ENCODE peak calls at places on chromosomes 4 and X, in five cellular contexts. J, G, L, Q and Z are unnamed samples.
A peak's percentile ranks its signal among the peaks of the same experiment; 100 is the strongest.

GRCh38 chrX:74525116-74525515 is 89.3 kb downstream of the RLIM start:
- DNase-seq in J (no peak), G (no peak), L (no peak), Q (no peak), Z (no peak)

GRCh38 chr4:54090804-54091623 is 8.9 kb upstream of the GSX2 start:
- DNase-seq in J (no peak), G (no peak), L (peak; percentile 60), Q (peak; percentile 42), Z (no peak)

GRCh38 chrX:145825896-145826295 is 8.3 kb downstream of the SLITRK2 start:
- DNase-seq in J (no peak), G (no peak), L (no peak), Q (peak; percentile 25), Z (no peak)

GRCh38 chr4:119525771-119526712 is 102.6 kb downstream of the PDE5A start:
- DNase-seq in J (no peak), G (no peak), L (no peak), Q (no peak), Z (no peak)

GRCh38 chr4:55503164-55503563 is 43.5 kb downstream of the CLOCK start:
- DNase-seq in J (peak; percentile 14), G (no peak), L (no peak), Q (no peak), Z (no peak)

GRCh38 chr4:106268731-106269272 is 47.2 kb downstream of the TBCK start:
- DNase-seq in J (no peak), G (no peak), L (no peak), Q (no peak), Z (no peak)

GRCh38 chrX:119573840-119574393 is 446 bp upstream of the UBE2A start:
- DNase-seq in J (no peak), G (peak; percentile 22), L (no peak), Q (peak; percentile 59), Z (no peak)

GRCh38 chr4:159137176-159137575 is 34.3 kb downstream of the RAPGEF2 start:
- DNase-seq in J (no peak), G (no peak), L (no peak), Q (no peak), Z (no peak)

GRCh38 chr4:111631157-111631999 is 513.9 kb upstream of the FAM241A start:
- DNase-seq in J (no peak), G (no peak), L (no peak), Q (no peak), Z (no peak)

GRCh38 chr4:78476108-78476704 is 75.4 kb upstream of the ANXA3 start:
- DNase-seq in J (no peak), G (no peak), L (no peak), Q (no peak), Z (no peak)

GRCh38 chr4:111013846-111014245 is 391.0 kb upstream of the PITX2 start:
- DNase-seq in J (no peak), G (no peak), L (no peak), Q (no peak), Z (no peak)

GRCh38 chr4:152585036-152585439 is 49.1 kb upstream of the FBXW7 start:
- DNase-seq in J (no peak), G (no peak), L (no peak), Q (no peak), Z (no peak)

GRCh38 chr4:88320174-88320779 is 35.9 kb upstream of the PPM1K start:
- DNase-seq in J (peak; percentile 34), G (no peak), L (no peak), Q (no peak), Z (no peak)

GRCh38 chr4:629916-630641 is 4.7 kb downstream of the PDE6B start:
- DNase-seq in J (no peak), G (no peak), L (no peak), Q (no peak), Z (peak; percentile 59)

GRCh38 chr4:77203380-77204197 is 46.6 kb downstream of the CCNG2 start:
- DNase-seq in J (peak; percentile 51), G (peak; percentile 70), L (no peak), Q (peak; percentile 66), Z (no peak)

GRCh38 chrX:6184900-6185515 is 43.7 kb downstream of the NLGN4X start:
- DNase-seq in J (no peak), G (no peak), L (no peak), Q (no peak), Z (no peak)

GRCh38 chrX:136541294-136541693 is 9.3 kb downstream of the VGLL1 start:
- DNase-seq in J (no peak), G (no peak), L (no peak), Q (no peak), Z (no peak)

GRCh38 chrX:56783450-56783831 is 54.4 kb downstream of the NBDY start:
- DNase-seq in J (no peak), G (peak; percentile 82), L (peak; percentile 71), Q (peak; percentile 82), Z (peak; percentile 91)

GRCh38 chr4:148312996-148313490 is 129.2 kb downstream of the NR3C2 start:
- DNase-seq in J (no peak), G (no peak), L (no peak), Q (peak; percentile 21), Z (no peak)

GRCh38 chr4:168551945-168552695 is 55.3 kb downstream of the PALLD start:
- DNase-seq in J (no peak), G (no peak), L (no peak), Q (no peak), Z (no peak)

GRCh38 chr4:167234388-167234881 is at the start of gene SPOCK3:
- DNase-seq in J (no peak), G (no peak), L (no peak), Q (no peak), Z (peak; percentile 75)

GRCh38 chr4:134624365-134624764 is 422.8 kb upstream of the PABPC4L start:
- DNase-seq in J (no peak), G (no peak), L (no peak), Q (no peak), Z (no peak)

GRCh38 chr4:77538574-77539157 is 67.0 kb upstream of the CXCL13 start:
- DNase-seq in J (peak; percentile 29), G (no peak), L (no peak), Q (peak; percentile 21), Z (no peak)

GRCh38 chr4:77194366-77194765 is 37.4 kb downstream of the CCNG2 start:
- DNase-seq in J (no peak), G (no peak), L (no peak), Q (no peak), Z (no peak)

GRCh38 chr4:55725057-55725456 is 89.0 kb upstream of the NMU start:
- DNase-seq in J (no peak), G (no peak), L (no peak), Q (no peak), Z (no peak)

GRCh38 chrX:155028192-155028591 is 1.5 kb downstream of the FUNDC2 start:
- DNase-seq in J (no peak), G (no peak), L (no peak), Q (no peak), Z (no peak)

GRCh38 chr4:71604785-71605184 is 179.1 kb downstream of the GC start:
- DNase-seq in J (no peak), G (no peak), L (no peak), Q (no peak), Z (no peak)

GRCh38 chr4:3045500-3045850 is 28.9 kb downstream of the HTT-AS start:
- DNase-seq in J (no peak), G (no peak), L (peak; percentile 87), Q (peak; percentile 50), Z (peak; percentile 94)

GRCh38 chr4:15427715-15428114 is at the start of gene C1QTNF7:
- DNase-seq in J (no peak), G (no peak), L (no peak), Q (no peak), Z (no peak)

GRCh38 chrX:17009856-17010650 is 63.6 kb downstream of the REPS2 start:
- DNase-seq in J (no peak), G (no peak), L (no peak), Q (no peak), Z (no peak)

GRCh38 chrX:17005712-17006372 is 59.4 kb downstream of the REPS2 start:
- DNase-seq in J (no peak), G (no peak), L (no peak), Q (no peak), Z (no peak)

DNA sequence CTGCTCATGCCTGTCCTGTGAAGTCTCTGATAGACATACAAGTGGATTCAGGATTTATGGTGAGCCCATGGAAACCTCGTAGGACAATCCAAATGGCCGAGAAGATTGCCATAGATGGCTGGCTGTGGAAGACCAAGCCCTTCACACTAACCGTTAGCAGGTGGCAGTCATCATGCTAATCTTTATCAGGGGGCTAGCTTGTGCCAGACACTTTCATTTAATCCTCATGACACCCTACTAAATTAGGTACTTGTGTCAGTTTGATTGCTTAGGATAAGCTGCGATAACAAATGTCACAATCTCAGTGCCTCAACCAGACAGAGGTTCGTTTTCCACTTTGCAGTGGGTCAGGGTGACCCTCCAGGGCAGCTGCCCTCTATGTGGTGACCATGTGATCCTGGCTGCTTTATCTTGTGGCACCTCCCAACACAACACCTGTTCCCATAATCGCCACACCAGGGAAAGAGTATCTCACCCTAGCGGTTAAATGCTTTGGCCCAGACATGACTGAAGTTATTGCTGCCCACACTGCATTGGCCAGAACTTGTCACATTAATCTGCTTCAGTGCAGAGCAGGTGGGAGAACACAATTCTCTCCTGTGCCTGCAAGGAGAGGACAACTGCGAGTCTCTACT is 60.8 kb downstream of the REPS2 start:
- DNase-seq in J (no peak), G (peak; percentile 39), L (no peak), Q (no peak), Z (no peak)
- H3K4me3 ChIP-seq in J (no peak overlapping the region), G (no peak overlapping the region), L (no peak overlapping the region), Q (no peak overlapping the region), Z (no peak overlapping the region)

DNA sequence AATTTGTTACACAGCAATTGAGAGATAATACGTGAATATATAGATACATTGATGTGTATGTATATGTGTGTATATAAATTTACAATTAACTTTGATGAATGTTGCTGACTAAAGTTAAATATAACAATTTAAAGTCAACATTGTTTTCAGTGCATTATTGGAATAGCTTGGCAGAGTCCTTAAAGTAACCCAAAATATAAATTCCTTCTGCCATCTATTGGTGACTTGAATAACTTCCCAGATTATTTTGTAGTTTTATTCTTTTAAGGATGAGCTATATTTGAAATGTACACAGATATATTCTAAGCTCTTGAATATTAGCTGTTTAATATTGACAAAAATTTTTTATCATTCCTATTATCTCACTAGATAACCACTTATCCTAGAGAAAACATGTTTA is 298.2 kb upstream of the FSTL5 start:
- DNase-seq in J (no peak), G (no peak), L (no peak), Q (no peak), Z (no peak)
- TF ChIP-seq CTCF in J (peak; percentile 18), G (no peak), L (no peak), Q (no peak), Z (no peak)

GRCh38 chr4:84481077-84481878 is 17.8 kb downstream of the NKX6-1 start:
- DNase-seq in J (no peak), G (no peak), L (no peak), Q (no peak), Z (no peak)

GRCh38 chr4:84481879-84482245 is 17.2 kb downstream of the NKX6-1 start:
- DNase-seq in J (no peak), G (no peak), L (no peak), Q (no peak), Z (no peak)

GRCh38 chr4:84483738-84484137 is 15.4 kb downstream of the NKX6-1 start:
- DNase-seq in J (no peak), G (no peak), L (no peak), Q (no peak), Z (no peak)

GRCh38 chr4:84484274-84484673 is 14.8 kb downstream of the NKX6-1 start:
- DNase-seq in J (no peak), G (no peak), L (no peak), Q (no peak), Z (no peak)

GRCh38 chr4:84482564-84483563 is 16.2 kb downstream of the NKX6-1 start:
- DNase-seq in J (no peak), G (no peak), L (peak; percentile 78), Q (peak; percentile 18), Z (no peak)
- H3K4me3 ChIP-seq in J (no peak overlapping the region), G (no peak overlapping the region), L (no peak overlapping the region), Q (no peak overlapping the region), Z (peak overlapping the region; percentile 21)

GRCh38 chr4:156185514-156185913 is 231.8 kb upstream of the CTSO start:
- DNase-seq in J (no peak), G (no peak), L (no peak), Q (no peak), Z (no peak)
- TF ChIP-seq CTCF in J (no peak), G (no peak), L (no peak), Q (no peak), Z (no peak)